ENCODE peak calls at places on chromosomes 13 and 19, in eight cellular contexts. One of them, this sample, is unnamed.
A peak's percentile ranks its signal among the peaks of the same experiment; 100 is the strongest.

GRCh38 chr13:96792736-96793444 is 201.4 kb downstream of the OXGR1 start:
- DNase-seq in ascending aorta: no peak
- DNase-seq in HepG2: no peak
- DNase-seq in left ventricle myocardium inferior: no peak
- DNase-seq in heart left ventricle: no peak
- DNase-seq in cardiac muscle cell: peak; percentile 2
- DNase-seq in IMR-90: no peak
- DNase-seq in CD8-positive, alpha-beta T cell: no peak
- DNase-seq in this sample: no peak

GRCh38 chr19:47270408-47270807 is 4.3 kb upstream of the INAFM1 start:
- DNase-seq in HepG2: no peak
- DNase-seq in cardiac muscle cell: no peak
- DNase-seq in left ventricle myocardium inferior: no peak
- DNase-seq in ascending aorta: no peak
- DNase-seq in IMR-90: no peak
- DNase-seq in CD8-positive, alpha-beta T cell: no peak
- DNase-seq in heart left ventricle: no peak
- DNase-seq in this sample: no peak

GRCh38 chr13:113729329-113730019 is 29.6 kb upstream of the TMEM255B start:
- DNase-seq in IMR-90: no peak
- DNase-seq in CD8-positive, alpha-beta T cell: no peak
- DNase-seq in cardiac muscle cell: no peak
- DNase-seq in HepG2: no peak
- DNase-seq in heart left ventricle: peak; percentile 46
- DNase-seq in left ventricle myocardium inferior: peak; percentile 47
- DNase-seq in ascending aorta: no peak
- DNase-seq in this sample: no peak

GRCh38 chr13:67574320-67575233 is 344.4 kb upstream of the PCDH9 start:
- DNase-seq in cardiac muscle cell: no peak
- DNase-seq in heart left ventricle: no peak
- DNase-seq in HepG2: no peak
- DNase-seq in ascending aorta: no peak
- DNase-seq in IMR-90: peak; percentile 54
- DNase-seq in left ventricle myocardium inferior: no peak
- DNase-seq in CD8-positive, alpha-beta T cell: no peak
- DNase-seq in this sample: no peak

GRCh38 chr13:50910483-50910805 is 853 bp downstream of the RNASEH2B start:
- DNase-seq in CD8-positive, alpha-beta T cell: no peak
- DNase-seq in cardiac muscle cell: peak; percentile 46
- DNase-seq in HepG2: peak; percentile 29
- DNase-seq in ascending aorta: no peak
- DNase-seq in heart left ventricle: no peak
- DNase-seq in IMR-90: peak; percentile 42
- DNase-seq in left ventricle myocardium inferior: no peak
- DNase-seq in this sample: no peak

GRCh38 chr13:75494491-75494890 is 12.5 kb upstream of the TBC1D4 start:
- DNase-seq in IMR-90: peak; percentile 22
- DNase-seq in CD8-positive, alpha-beta T cell: no peak
- DNase-seq in heart left ventricle: no peak
- DNase-seq in HepG2: no peak
- DNase-seq in left ventricle myocardium inferior: no peak
- DNase-seq in cardiac muscle cell: no peak
- DNase-seq in ascending aorta: no peak
- DNase-seq in this sample: no peak

GRCh38 chr13:101309014-101309619 is 107.2 kb downstream of the NALCN start:
- DNase-seq in ascending aorta: no peak
- DNase-seq in IMR-90: peak; percentile 46
- DNase-seq in left ventricle myocardium inferior: no peak
- DNase-seq in cardiac muscle cell: peak; percentile 30
- DNase-seq in CD8-positive, alpha-beta T cell: no peak
- DNase-seq in HepG2: no peak
- DNase-seq in heart left ventricle: no peak
- DNase-seq in this sample: no peak

GRCh38 chr13:80475718-80476117 is 134.8 kb upstream of the SPRY2 start:
- DNase-seq in left ventricle myocardium inferior: no peak
- DNase-seq in heart left ventricle: no peak
- DNase-seq in CD8-positive, alpha-beta T cell: no peak
- DNase-seq in ascending aorta: no peak
- DNase-seq in HepG2: no peak
- DNase-seq in IMR-90: no peak
- DNase-seq in cardiac muscle cell: no peak
- DNase-seq in this sample: no peak

GRCh38 chr13:94192576-94192975 is 286.9 kb downstream of the DCT start:
- DNase-seq in heart left ventricle: no peak
- DNase-seq in cardiac muscle cell: peak; percentile 42
- DNase-seq in ascending aorta: no peak
- DNase-seq in left ventricle myocardium inferior: no peak
- DNase-seq in CD8-positive, alpha-beta T cell: no peak
- DNase-seq in IMR-90: peak; percentile 26
- DNase-seq in HepG2: peak; percentile 30
- DNase-seq in this sample: no peak

DNA sequence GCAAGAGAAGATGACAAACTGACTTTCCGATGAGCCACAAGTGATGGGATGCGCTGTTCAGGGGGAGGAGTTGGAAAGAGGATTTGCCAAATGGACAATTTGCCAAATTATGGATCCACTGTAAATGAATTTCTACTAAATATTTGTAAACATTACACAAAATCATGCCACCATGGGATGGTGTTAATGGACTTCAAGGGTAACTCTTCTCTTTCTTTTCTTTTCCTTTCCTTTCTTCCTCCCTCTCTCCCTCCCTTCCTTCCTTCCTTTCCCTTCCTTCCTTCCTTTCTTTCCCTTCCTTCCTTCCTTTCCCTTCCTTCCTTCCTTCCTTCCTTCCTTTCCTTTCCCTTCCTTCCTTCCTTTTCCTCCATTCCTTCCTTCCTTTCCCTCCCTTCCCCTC is 76.0 kb upstream of the PEG3 start:
- DNase-seq in CD8-positive, alpha-beta T cell: no peak
- DNase-seq in IMR-90: no peak
- DNase-seq in cardiac muscle cell: no peak
- DNase-seq in left ventricle myocardium inferior: no peak
- DNase-seq in heart left ventricle: no peak
- DNase-seq in ascending aorta: no peak
- DNase-seq in HepG2: no peak
- DNase-seq in this sample: no peak
- H3K9me3 ChIP-seq in CD8-positive, alpha-beta T cell: no peaks in the 10 kb centered on the region
- H3K9me3 ChIP-seq in IMR-90: peaks cover 31% of the 10 kb centered on the region
- H3K9me3 ChIP-seq in cardiac muscle cell: no peaks in the 10 kb centered on the region
- H3K9me3 ChIP-seq in left ventricle myocardium inferior: peaks cover 4% of the 10 kb centered on the region
- H3K9me3 ChIP-seq in heart left ventricle: no peaks in the 10 kb centered on the region
- H3K9me3 ChIP-seq in ascending aorta: peaks cover 1% of the 10 kb centered on the region
- H3K9me3 ChIP-seq in HepG2: no peaks in the 10 kb centered on the region
- H3K9me3 ChIP-seq in this sample: no peaks in the 10 kb centered on the region

GRCh38 chr19:4390862-4391693 is 9.3 kb downstream of the SH3GL1 start:
- DNase-seq in HepG2: peak; percentile 91
- DNase-seq in IMR-90: no peak
- DNase-seq in heart left ventricle: no peak
- DNase-seq in CD8-positive, alpha-beta T cell: no peak
- DNase-seq in ascending aorta: no peak
- DNase-seq in cardiac muscle cell: peak; percentile 25
- DNase-seq in left ventricle myocardium inferior: no peak
- DNase-seq in this sample: no peak

GRCh38 chr19:4396949-4397783 is 3.2 kb downstream of the SH3GL1 start:
- DNase-seq in left ventricle myocardium inferior: no peak
- DNase-seq in HepG2: no peak
- DNase-seq in IMR-90: no peak
- DNase-seq in ascending aorta: no peak
- DNase-seq in CD8-positive, alpha-beta T cell: no peak
- DNase-seq in cardiac muscle cell: no peak
- DNase-seq in heart left ventricle: no peak
- DNase-seq in this sample: no peak

GRCh38 chr19:4391701-4392543 is 8.4 kb downstream of the SH3GL1 start:
- DNase-seq in left ventricle myocardium inferior: peak; percentile 53
- DNase-seq in CD8-positive, alpha-beta T cell: no peak
- DNase-seq in HepG2: peak; percentile 84
- DNase-seq in cardiac muscle cell: peak; percentile 72
- DNase-seq in heart left ventricle: peak; percentile 64
- DNase-seq in IMR-90: peak; percentile 91
- DNase-seq in ascending aorta: no peak
- DNase-seq in this sample: no peak

GRCh38 chr19:4390017-4390861 is 10.1 kb downstream of the SH3GL1 start:
- DNase-seq in left ventricle myocardium inferior: peak; percentile 55
- DNase-seq in ascending aorta: no peak
- DNase-seq in heart left ventricle: peak; percentile 60
- DNase-seq in CD8-positive, alpha-beta T cell: no peak
- DNase-seq in cardiac muscle cell: peak; percentile 75
- DNase-seq in HepG2: no peak
- DNase-seq in IMR-90: peak; percentile 56
- DNase-seq in this sample: no peak

GRCh38 chr19:4393947-4394590 is 6.3 kb downstream of the SH3GL1 start:
- DNase-seq in left ventricle myocardium inferior: no peak
- DNase-seq in IMR-90: no peak
- DNase-seq in ascending aorta: no peak
- DNase-seq in HepG2: no peak
- DNase-seq in CD8-positive, alpha-beta T cell: no peak
- DNase-seq in heart left ventricle: no peak
- DNase-seq in cardiac muscle cell: peak; percentile 71
- DNase-seq in this sample: no peak
- H3K4me3 ChIP-seq in left ventricle myocardium inferior: no peak overlapping the region
- H3K4me3 ChIP-seq in IMR-90: no peak overlapping the region
- H3K4me3 ChIP-seq in ascending aorta: no peak overlapping the region
- H3K4me3 ChIP-seq in HepG2: no peak overlapping the region
- H3K4me3 ChIP-seq in CD8-positive, alpha-beta T cell: no peak overlapping the region
- H3K4me3 ChIP-seq in heart left ventricle: no peak overlapping the region
- H3K4me3 ChIP-seq in cardiac muscle cell: no peak overlapping the region
- H3K4me3 ChIP-seq in this sample: no peak overlapping the region

GRCh38 chr19:44753932-44754742 is 5.6 kb downstream of the BCL3 start:
- DNase-seq in heart left ventricle: peak; percentile 97
- DNase-seq in HepG2: no peak
- DNase-seq in ascending aorta: peak; percentile 78
- DNase-seq in IMR-90: peak; percentile 77
- DNase-seq in cardiac muscle cell: peak; percentile 96
- DNase-seq in CD8-positive, alpha-beta T cell: peak; percentile 66
- DNase-seq in left ventricle myocardium inferior: peak; percentile 96
- DNase-seq in this sample: peak; percentile 64
- H3K4me1 ChIP-seq in heart left ventricle: peaks cover 72% of the 10 kb centered on the region
- H3K4me1 ChIP-seq in HepG2: peaks cover 61% of the 10 kb centered on the region
- H3K4me1 ChIP-seq in ascending aorta: peaks cover 22% of the 10 kb centered on the region
- H3K4me1 ChIP-seq in IMR-90: peaks cover 57% of the 10 kb centered on the region
- H3K4me1 ChIP-seq in cardiac muscle cell: peaks cover 19% of the 10 kb centered on the region
- H3K4me1 ChIP-seq in CD8-positive, alpha-beta T cell: peaks cover 64% of the 10 kb centered on the region
- H3K4me1 ChIP-seq in left ventricle myocardium inferior: peaks cover 98% of the 10 kb centered on the region
- H3K4me1 ChIP-seq in this sample: peaks cover 57% of the 10 kb centered on the region

GRCh38 chr19:36331353-36332228 is 47.4 kb downstream of the ZFP14 start:
- DNase-seq in HepG2: no peak
- DNase-seq in heart left ventricle: peak; percentile 91
- DNase-seq in CD8-positive, alpha-beta T cell: peak; percentile 31
- DNase-seq in cardiac muscle cell: peak; percentile 96
- DNase-seq in left ventricle myocardium inferior: peak; percentile 82
- DNase-seq in ascending aorta: peak; percentile 43
- DNase-seq in IMR-90: peak; percentile 94
- DNase-seq in this sample: peak; percentile 86

DNA sequence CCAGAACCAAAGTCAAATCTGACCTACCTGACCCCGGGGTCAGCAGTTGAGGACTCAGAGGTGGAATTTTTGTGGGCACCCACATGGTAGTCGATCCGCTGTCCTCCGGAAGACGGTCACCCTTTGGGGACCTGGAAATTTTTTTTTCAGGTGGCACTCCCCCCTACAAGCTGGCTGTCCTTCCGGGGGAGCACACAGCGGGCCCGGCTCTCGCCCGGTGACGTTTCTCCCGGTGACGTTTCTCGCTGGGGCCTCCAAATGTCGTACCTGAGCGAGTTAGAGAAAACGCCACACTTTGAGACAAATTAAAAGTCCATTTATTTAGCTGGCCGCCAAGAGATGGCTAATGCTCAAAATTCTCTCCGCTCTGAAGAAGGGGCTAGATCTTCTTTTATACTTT is 48.8 kb downstream of the ZFP14 start:
- DNase-seq in CD8-positive, alpha-beta T cell: no peak
- DNase-seq in IMR-90: no peak
- DNase-seq in cardiac muscle cell: no peak
- DNase-seq in left ventricle myocardium inferior: no peak
- DNase-seq in ascending aorta: no peak
- DNase-seq in heart left ventricle: no peak
- DNase-seq in HepG2: no peak
- DNase-seq in this sample: no peak
- H3K9me3 ChIP-seq in CD8-positive, alpha-beta T cell: peaks cover 17% of the 10 kb centered on the region
- H3K9me3 ChIP-seq in IMR-90: no peaks in the 10 kb centered on the region
- H3K9me3 ChIP-seq in cardiac muscle cell: no peaks in the 10 kb centered on the region
- H3K9me3 ChIP-seq in left ventricle myocardium inferior: no peaks in the 10 kb centered on the region
- H3K9me3 ChIP-seq in ascending aorta: peaks cover 57% of the 10 kb centered on the region
- H3K9me3 ChIP-seq in heart left ventricle: no peaks in the 10 kb centered on the region
- H3K9me3 ChIP-seq in HepG2: peaks cover 68% of the 10 kb centered on the region
- H3K9me3 ChIP-seq in this sample: peaks cover 12% of the 10 kb centered on the region

GRCh38 chr13:36096411-36097184 is 34.6 kb downstream of the DCLK1 start:
- DNase-seq in heart left ventricle: no peak
- DNase-seq in left ventricle myocardium inferior: no peak
- DNase-seq in ascending aorta: no peak
- DNase-seq in CD8-positive, alpha-beta T cell: no peak
- DNase-seq in IMR-90: no peak
- DNase-seq in HepG2: no peak
- DNase-seq in cardiac muscle cell: peak; percentile 61
- DNase-seq in this sample: no peak

GRCh38 chr13:36105726-36106125 is 25.5 kb downstream of the DCLK1 start:
- DNase-seq in ascending aorta: no peak
- DNase-seq in heart left ventricle: no peak
- DNase-seq in IMR-90: no peak
- DNase-seq in HepG2: no peak
- DNase-seq in left ventricle myocardium inferior: no peak
- DNase-seq in CD8-positive, alpha-beta T cell: no peak
- DNase-seq in cardiac muscle cell: no peak
- DNase-seq in this sample: no peak

GRCh38 chr13:36102721-36103120 is 28.5 kb downstream of the DCLK1 start:
- DNase-seq in HepG2: no peak
- DNase-seq in IMR-90: no peak
- DNase-seq in cardiac muscle cell: no peak
- DNase-seq in ascending aorta: no peak
- DNase-seq in CD8-positive, alpha-beta T cell: no peak
- DNase-seq in left ventricle myocardium inferior: no peak
- DNase-seq in heart left ventricle: no peak
- DNase-seq in this sample: no peak

GRCh38 chr13:36098080-36098479 is 33.1 kb downstream of the DCLK1 start:
- DNase-seq in heart left ventricle: no peak
- DNase-seq in left ventricle myocardium inferior: no peak
- DNase-seq in IMR-90: no peak
- DNase-seq in HepG2: no peak
- DNase-seq in ascending aorta: no peak
- DNase-seq in cardiac muscle cell: no peak
- DNase-seq in CD8-positive, alpha-beta T cell: no peak
- DNase-seq in this sample: no peak

DNA sequence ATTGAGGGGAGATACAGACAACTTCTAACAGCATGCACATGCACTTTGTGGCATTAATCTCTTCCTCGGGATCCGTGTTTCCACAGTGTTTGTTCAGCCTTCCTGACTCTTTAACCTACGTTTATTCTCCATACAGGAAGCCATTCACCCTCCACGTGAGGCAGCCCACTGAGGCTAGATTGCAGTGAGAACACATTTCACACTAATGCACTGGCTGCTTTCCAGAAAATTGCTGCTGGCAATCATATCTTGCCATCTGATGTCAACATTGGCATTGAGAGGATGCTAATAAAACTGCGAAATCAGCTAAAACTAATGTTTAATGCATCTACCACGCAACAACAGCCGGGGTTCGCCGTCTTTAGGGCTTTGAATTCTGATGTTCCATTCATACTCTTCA is 30.0 kb downstream of the DCLK1 start:
- DNase-seq in HepG2: no peak
- DNase-seq in left ventricle myocardium inferior: no peak
- DNase-seq in CD8-positive, alpha-beta T cell: no peak
- DNase-seq in IMR-90: no peak
- DNase-seq in ascending aorta: no peak
- DNase-seq in cardiac muscle cell: no peak
- DNase-seq in heart left ventricle: no peak
- DNase-seq in this sample: no peak
- H3K4me3 ChIP-seq in HepG2: no peak overlapping the region
- H3K4me3 ChIP-seq in left ventricle myocardium inferior: no peak overlapping the region
- H3K4me3 ChIP-seq in CD8-positive, alpha-beta T cell: no peak overlapping the region
- H3K4me3 ChIP-seq in IMR-90: no peak overlapping the region
- H3K4me3 ChIP-seq in ascending aorta: no peak overlapping the region
- H3K4me3 ChIP-seq in cardiac muscle cell: no peak overlapping the region
- H3K4me3 ChIP-seq in heart left ventricle: no peak overlapping the region
- H3K4me3 ChIP-seq in this sample: no peak overlapping the region

GRCh38 chr19:16115309-16116039 is 3.8 kb downstream of the RAB8A start:
- DNase-seq in left ventricle myocardium inferior: no peak
- DNase-seq in CD8-positive, alpha-beta T cell: no peak
- DNase-seq in heart left ventricle: no peak
- DNase-seq in ascending aorta: no peak
- DNase-seq in HepG2: no peak
- DNase-seq in IMR-90: no peak
- DNase-seq in cardiac muscle cell: no peak
- DNase-seq in this sample: no peak
- H3K4me1 ChIP-seq in left ventricle myocardium inferior: peaks cover 54% of the 10 kb centered on the region
- H3K4me1 ChIP-seq in CD8-positive, alpha-beta T cell: peaks cover 46% of the 10 kb centered on the region
- H3K4me1 ChIP-seq in heart left ventricle: peaks cover 6% of the 10 kb centered on the region
- H3K4me1 ChIP-seq in ascending aorta: peaks cover 16% of the 10 kb centered on the region
- H3K4me1 ChIP-seq in HepG2: peaks cover 56% of the 10 kb centered on the region
- H3K4me1 ChIP-seq in IMR-90: peaks cover 7% of the 10 kb centered on the region
- H3K4me1 ChIP-seq in cardiac muscle cell: peaks cover 4% of the 10 kb centered on the region
- H3K4me1 ChIP-seq in this sample: peaks cover 55% of the 10 kb centered on the region